ENCODE peak calls at places on chromosome 6, in six cellular contexts. One of them, this sample, is unnamed. For H3K4me1, the result is how much of the 10 kb centered on the place peaks cover.

GRCh38 chr6:63352587-63353281 is 33.0 kb upstream of the LGSN start:
- DNase-seq in PC-3: peak
- DNase-seq in CD8-positive, alpha-beta T cell: no peak
- DNase-seq in OCI-LY7: peak
- DNase-seq in adrenal gland: peak
- DNase-seq in astrocyte: peak
- DNase-seq in this sample: no peak

GRCh38 chr6:33672808-33673207 is 38.7 kb downstream of the UQCC2 start:
- DNase-seq in PC-3: peak
- DNase-seq in adrenal gland: peak
- DNase-seq in CD8-positive, alpha-beta T cell: no peak
- DNase-seq in OCI-LY7: peak
- DNase-seq in astrocyte: peak
- DNase-seq in this sample: peak

GRCh38 chr6:143598466-143599080 is 79.2 kb upstream of the PHACTR2 start:
- DNase-seq in CD8-positive, alpha-beta T cell: no peak
- DNase-seq in astrocyte: no peak
- DNase-seq in PC-3: no peak
- DNase-seq in adrenal gland: no peak
- DNase-seq in OCI-LY7: no peak
- DNase-seq in this sample: no peak

GRCh38 chr6:162371133-162371532 is 356.4 kb downstream of the PRKN start:
- DNase-seq in adrenal gland: no peak
- DNase-seq in PC-3: no peak
- DNase-seq in CD8-positive, alpha-beta T cell: no peak
- DNase-seq in astrocyte: no peak
- DNase-seq in OCI-LY7: no peak
- DNase-seq in this sample: no peak

GRCh38 chr6:14822689-14823088 is 423.2 kb upstream of the JARID2 start:
- DNase-seq in adrenal gland: no peak
- DNase-seq in astrocyte: peak
- DNase-seq in CD8-positive, alpha-beta T cell: no peak
- DNase-seq in PC-3: no peak
- DNase-seq in OCI-LY7: no peak
- DNase-seq in this sample: no peak

GRCh38 chr6:118709859-118710350 is 58.5 kb upstream of the CEP85L start:
- DNase-seq in OCI-LY7: peak
- DNase-seq in PC-3: peak
- DNase-seq in astrocyte: peak
- DNase-seq in CD8-positive, alpha-beta T cell: peak
- DNase-seq in adrenal gland: peak
- DNase-seq in this sample: no peak

GRCh38 chr6:87237804-87238203 is 82.4 kb downstream of the ZNF292 start:
- DNase-seq in PC-3: peak
- DNase-seq in astrocyte: peak
- DNase-seq in OCI-LY7: peak
- DNase-seq in adrenal gland: no peak
- DNase-seq in CD8-positive, alpha-beta T cell: no peak
- DNase-seq in this sample: no peak

GRCh38 chr6:72709436-72709835 is 87.6 kb downstream of the KCNQ5 start:
- DNase-seq in OCI-LY7: no peak
- DNase-seq in PC-3: no peak
- DNase-seq in astrocyte: no peak
- DNase-seq in adrenal gland: no peak
- DNase-seq in CD8-positive, alpha-beta T cell: no peak
- DNase-seq in this sample: no peak

GRCh38 chr6:36825452-36825851 is 13.8 kb downstream of the CPNE5 start:
- DNase-seq in PC-3: no peak
- DNase-seq in OCI-LY7: no peak
- DNase-seq in astrocyte: no peak
- DNase-seq in adrenal gland: no peak
- DNase-seq in CD8-positive, alpha-beta T cell: no peak
- DNase-seq in this sample: no peak

GRCh38 chr6:113805167-113805835 is 51.8 kb upstream of the MARCKS start:
- DNase-seq in adrenal gland: no peak
- DNase-seq in CD8-positive, alpha-beta T cell: no peak
- DNase-seq in PC-3: no peak
- DNase-seq in OCI-LY7: peak
- DNase-seq in astrocyte: no peak
- DNase-seq in this sample: no peak

GRCh38 chr6:17872908-17873307 is 114.5 kb downstream of the KIF13A start:
- DNase-seq in PC-3: no peak
- DNase-seq in OCI-LY7: no peak
- DNase-seq in CD8-positive, alpha-beta T cell: no peak
- DNase-seq in astrocyte: no peak
- DNase-seq in adrenal gland: no peak
- DNase-seq in this sample: no peak

GRCh38 chr6:46509063-46509462 is 17.8 kb upstream of the RCAN2 start:
- DNase-seq in CD8-positive, alpha-beta T cell: no peak
- DNase-seq in OCI-LY7: no peak
- DNase-seq in astrocyte: no peak
- DNase-seq in PC-3: no peak
- DNase-seq in adrenal gland: no peak
- DNase-seq in this sample: no peak

GRCh38 chr6:109290143-109290931 is 91.9 kb downstream of the CD164 start:
- DNase-seq in adrenal gland: no peak
- DNase-seq in OCI-LY7: no peak
- DNase-seq in CD8-positive, alpha-beta T cell: no peak
- DNase-seq in PC-3: no peak
- DNase-seq in astrocyte: no peak
- DNase-seq in this sample: no peak

GRCh38 chr6:126039284-126039683 is 52.9 kb downstream of the TRMT11 start:
- DNase-seq in adrenal gland: no peak
- DNase-seq in CD8-positive, alpha-beta T cell: no peak
- DNase-seq in OCI-LY7: no peak
- DNase-seq in astrocyte: peak
- DNase-seq in PC-3: peak
- DNase-seq in this sample: no peak

GRCh38 chr6:63440057-63440456 is 120.3 kb upstream of the LGSN start:
- DNase-seq in CD8-positive, alpha-beta T cell: no peak
- DNase-seq in adrenal gland: no peak
- DNase-seq in PC-3: no peak
- DNase-seq in astrocyte: no peak
- DNase-seq in OCI-LY7: no peak
- DNase-seq in this sample: no peak

GRCh38 chr6:155341130-155341828 is 27.0 kb upstream of the TFB1M start:
- DNase-seq in OCI-LY7: no peak
- DNase-seq in astrocyte: peak
- DNase-seq in CD8-positive, alpha-beta T cell: no peak
- DNase-seq in adrenal gland: no peak
- DNase-seq in PC-3: peak
- DNase-seq in this sample: no peak

GRCh38 chr6:13615802-13616140 is 636 bp downstream of the NOL7 start:
- DNase-seq in CD8-positive, alpha-beta T cell: peak
- DNase-seq in astrocyte: peak
- DNase-seq in adrenal gland: peak
- DNase-seq in OCI-LY7: peak
- DNase-seq in PC-3: peak
- DNase-seq in this sample: peak

GRCh38 chr6:62285612-62286469 is at the start of gene KHDRBS2:
- DNase-seq in adrenal gland: peak
- DNase-seq in astrocyte: no peak
- DNase-seq in OCI-LY7: peak
- DNase-seq in CD8-positive, alpha-beta T cell: no peak
- DNase-seq in PC-3: no peak
- DNase-seq in this sample: peak

GRCh38 chr6:130426078-130426726 is 60.4 kb downstream of the TMEM200A start:
- DNase-seq in OCI-LY7: no peak
- DNase-seq in adrenal gland: no peak
- DNase-seq in PC-3: no peak
- DNase-seq in CD8-positive, alpha-beta T cell: no peak
- DNase-seq in astrocyte: peak
- DNase-seq in this sample: no peak

GRCh38 chr6:34242252-34243130 is 5.8 kb downstream of the HMGA1 start:
- DNase-seq in CD8-positive, alpha-beta T cell: no peak
- DNase-seq in astrocyte: no peak
- DNase-seq in OCI-LY7: no peak
- DNase-seq in PC-3: peak
- DNase-seq in adrenal gland: peak
- DNase-seq in this sample: no peak

GRCh38 chr6:31401403-31401802 is 2.0 kb upstream of the MICA start:
- DNase-seq in PC-3: peak
- DNase-seq in CD8-positive, alpha-beta T cell: no peak
- DNase-seq in astrocyte: peak
- DNase-seq in OCI-LY7: no peak
- DNase-seq in adrenal gland: peak
- DNase-seq in this sample: no peak

GRCh38 chr6:89952696-89953095 is 58.4 kb downstream of the GJA10 start:
- DNase-seq in PC-3: peak
- DNase-seq in adrenal gland: no peak
- DNase-seq in OCI-LY7: no peak
- DNase-seq in CD8-positive, alpha-beta T cell: peak
- DNase-seq in astrocyte: peak
- DNase-seq in this sample: no peak

GRCh38 chr6:44388135-44388487 is 605 bp downstream of the CDC5L start:
- DNase-seq in CD8-positive, alpha-beta T cell: no peak
- DNase-seq in astrocyte: no peak
- DNase-seq in adrenal gland: no peak
- DNase-seq in PC-3: no peak
- DNase-seq in OCI-LY7: peak
- DNase-seq in this sample: no peak

GRCh38 chr6:133130863-133131262 is 110.3 kb upstream of the EYA4 start:
- DNase-seq in OCI-LY7: no peak
- DNase-seq in adrenal gland: peak
- DNase-seq in astrocyte: peak
- DNase-seq in CD8-positive, alpha-beta T cell: no peak
- DNase-seq in PC-3: peak
- DNase-seq in this sample: peak

GRCh38 chr6:166763606-166764472 is 136.8 kb upstream of the RPS6KA2 start:
- DNase-seq in astrocyte: no peak
- DNase-seq in adrenal gland: no peak
- DNase-seq in PC-3: no peak
- DNase-seq in OCI-LY7: no peak
- DNase-seq in CD8-positive, alpha-beta T cell: no peak
- DNase-seq in this sample: no peak

GRCh38 chr6:31676322-31676903 is 4.5 kb downstream of the LY6G5C start:
- DNase-seq in OCI-LY7: peak
- DNase-seq in PC-3: no peak
- DNase-seq in adrenal gland: no peak
- DNase-seq in astrocyte: no peak
- DNase-seq in CD8-positive, alpha-beta T cell: no peak
- DNase-seq in this sample: no peak

GRCh38 chr6:30647802-30648460 is 998 bp downstream of the C6orf136 start:
- DNase-seq in astrocyte: no peak
- DNase-seq in PC-3: no peak
- DNase-seq in adrenal gland: no peak
- DNase-seq in CD8-positive, alpha-beta T cell: no peak
- DNase-seq in OCI-LY7: no peak
- DNase-seq in this sample: no peak

GRCh38 chr6:13302291-13302690 is 26.0 kb downstream of the TBC1D7 start:
- DNase-seq in astrocyte: no peak
- DNase-seq in adrenal gland: peak
- DNase-seq in OCI-LY7: no peak
- DNase-seq in CD8-positive, alpha-beta T cell: no peak
- DNase-seq in PC-3: no peak
- DNase-seq in this sample: no peak

GRCh38 chr6:134357110-134357509 is 39.2 kb upstream of the SGK1 start:
- DNase-seq in adrenal gland: no peak
- DNase-seq in OCI-LY7: no peak
- DNase-seq in astrocyte: no peak
- DNase-seq in PC-3: no peak
- DNase-seq in CD8-positive, alpha-beta T cell: no peak
- DNase-seq in this sample: no peak

GRCh38 chr6:84554706-84555105 is 209.7 kb downstream of the TBX18 start:
- DNase-seq in astrocyte: no peak
- DNase-seq in CD8-positive, alpha-beta T cell: no peak
- DNase-seq in OCI-LY7: no peak
- DNase-seq in PC-3: no peak
- DNase-seq in adrenal gland: no peak
- DNase-seq in this sample: no peak

GRCh38 chr6:84551797-84552196 is 212.6 kb downstream of the TBX18 start:
- DNase-seq in adrenal gland: no peak
- DNase-seq in PC-3: no peak
- DNase-seq in CD8-positive, alpha-beta T cell: no peak
- DNase-seq in OCI-LY7: no peak
- DNase-seq in astrocyte: no peak
- DNase-seq in this sample: no peak

GRCh38 chr6:84553527-84553926 is 210.9 kb downstream of the TBX18 start:
- DNase-seq in CD8-positive, alpha-beta T cell: no peak
- DNase-seq in OCI-LY7: no peak
- DNase-seq in astrocyte: no peak
- DNase-seq in PC-3: no peak
- DNase-seq in adrenal gland: no peak
- DNase-seq in this sample: no peak

GRCh38 chr6:84556541-84557335 is 207.7 kb downstream of the TBX18 start:
- DNase-seq in astrocyte: no peak
- DNase-seq in adrenal gland: no peak
- DNase-seq in PC-3: no peak
- DNase-seq in CD8-positive, alpha-beta T cell: no peak
- DNase-seq in OCI-LY7: no peak
- DNase-seq in this sample: no peak

GRCh38 chr6:84554069-84554468 is 210.3 kb downstream of the TBX18 start:
- DNase-seq in adrenal gland: no peak
- DNase-seq in PC-3: no peak
- DNase-seq in CD8-positive, alpha-beta T cell: no peak
- DNase-seq in OCI-LY7: no peak
- DNase-seq in astrocyte: no peak
- DNase-seq in this sample: no peak
- H3K27ac ChIP-seq in adrenal gland: no peak
- H3K27ac ChIP-seq in PC-3: no peak
- H3K27ac ChIP-seq in CD8-positive, alpha-beta T cell: no peak
- H3K27ac ChIP-seq in OCI-LY7: no peak
- H3K27ac ChIP-seq in astrocyte: no peak
- H3K27ac ChIP-seq in this sample: no peak

GRCh38 chr6:55009114-55009513 is 162.5 kb downstream of the FAM83B start:
- DNase-seq in astrocyte: no peak
- DNase-seq in OCI-LY7: no peak
- DNase-seq in adrenal gland: no peak
- DNase-seq in PC-3: no peak
- DNase-seq in CD8-positive, alpha-beta T cell: no peak
- DNase-seq in this sample: no peak
- H3K4me3 ChIP-seq in astrocyte: no peak
- H3K4me3 ChIP-seq in OCI-LY7: no peak
- H3K4me3 ChIP-seq in adrenal gland: no peak
- H3K4me3 ChIP-seq in PC-3: no peak
- H3K4me3 ChIP-seq in CD8-positive, alpha-beta T cell: no peak
- H3K4me3 ChIP-seq in this sample: no peak

DNA sequence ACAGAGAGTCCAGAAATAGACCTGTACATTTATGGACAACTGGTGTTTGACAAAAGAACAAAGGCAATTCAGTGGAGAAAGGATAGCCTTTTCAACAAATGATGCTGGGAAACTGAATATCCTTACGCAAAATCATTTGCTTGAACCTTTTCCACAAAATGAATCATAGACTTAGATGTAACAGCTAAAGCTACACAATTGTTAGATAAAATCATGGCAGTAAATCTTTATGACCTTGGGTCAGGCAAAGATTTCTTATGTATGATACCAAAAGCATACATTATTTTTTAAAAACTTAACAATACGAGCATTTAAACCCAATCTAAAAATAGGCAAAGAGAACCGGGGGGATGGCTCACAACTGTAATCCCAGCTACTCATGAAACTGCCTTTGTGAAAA is 73.5 kb upstream of the DST start:
- DNase-seq in adrenal gland: no peak
- DNase-seq in CD8-positive, alpha-beta T cell: no peak
- DNase-seq in PC-3: no peak
- DNase-seq in OCI-LY7: no peak
- DNase-seq in astrocyte: no peak
- DNase-seq in this sample: no peak
- H3K4me1 ChIP-seq in adrenal gland: under half
- H3K4me1 ChIP-seq in CD8-positive, alpha-beta T cell: under half
- H3K4me1 ChIP-seq in PC-3: under half
- H3K4me1 ChIP-seq in OCI-LY7: under half
- H3K4me1 ChIP-seq in astrocyte: under half
- H3K4me1 ChIP-seq in this sample: half or more

GRCh38 chr6:168333039-168333438 is 13.5 kb upstream of the DACT2 start:
- DNase-seq in OCI-LY7: peak
- DNase-seq in astrocyte: no peak
- DNase-seq in adrenal gland: no peak
- DNase-seq in PC-3: no peak
- DNase-seq in CD8-positive, alpha-beta T cell: no peak
- DNase-seq in this sample: no peak
- H3K27ac ChIP-seq in OCI-LY7: no peak
- H3K27ac ChIP-seq in astrocyte: no peak
- H3K27ac ChIP-seq in adrenal gland: no peak
- H3K27ac ChIP-seq in PC-3: no peak
- H3K27ac ChIP-seq in CD8-positive, alpha-beta T cell: no peak
- H3K27ac ChIP-seq in this sample: no peak

This sample was measured in left ventricle myocardium inferior.